ENCODE peak calls at places on chromosomes 3 and 15, in six cellular contexts. A is PC-3; X is Panc1; M is activated CD4-positive, alpha-beta T cell treated with anti-CD3 and anti-CD28 coated beads for 36 hours; S is SK-N-SH treated with all-trans-retinoic acid at 6 μM for 48 hours; K is activated T-cell treated with anti-CD3 and anti-CD28 coated beads, Interleukin-2, amount 50 U/mL, for 4 hours. C is an unnamed sample.

GRCh38 chr15:36966704-36967103 is 133.6 kb downstream of the MEIS2 start:
- ATAC-seq in A (no peak), X (no peak), M (no peak), K (no peak), S (no peak), C (no peak)

GRCh38 chr3:11847607-11848006 is 922 bp upstream of the TAMM41 start:
- ATAC-seq in M (no peak), K (no peak), S (no peak), A (peak), X (no peak), C (no peak)

GRCh38 chr3:114469070-114469469 is 175.2 kb downstream of the TIGIT start:
- ATAC-seq in M (no peak), S (no peak), K (no peak), A (no peak), X (no peak), C (no peak)

GRCh38 chr15:41435037-41435786 is 18.3 kb downstream of the RTF1 start:
- ATAC-seq in X (no peak), M (no peak), K (no peak), A (peak), S (no peak), C (no peak)

GRCh38 chr3:69762790-69763229 is 23.5 kb downstream of the MITF start:
- ATAC-seq in S (no peak), K (no peak), A (peak), X (peak), M (no peak), C (no peak)

GRCh38 chr3:170355738-170356595 is 1.5 kb upstream of the SKIL start:
- ATAC-seq in K (no peak), A (no peak), S (peak), X (no peak), M (no peak), C (no peak)

GRCh38 chr3:16456784-16457415 is 56.6 kb downstream of the RFTN1 start:
- ATAC-seq in X (no peak), M (peak), S (no peak), A (peak), K (peak), C (peak)

GRCh38 chr3:123394391-123395022 is 54.4 kb downstream of the ADCY5 start:
- ATAC-seq in M (no peak), A (no peak), S (no peak), K (no peak), X (no peak), C (no peak)

GRCh38 chr3:53194218-53195065 is 33.4 kb downstream of the PRKCD start:
- ATAC-seq in A (peak), M (no peak), X (no peak), S (peak), K (no peak), C (peak)

GRCh38 chr3:187290561-187290960 is 976 bp downstream of the MASP1 start:
- ATAC-seq in K (no peak), M (no peak), A (no peak), X (no peak), S (no peak), C (no peak)

GRCh38 chr3:29796808-29797207 is 515.9 kb downstream of the RBMS3 start:
- ATAC-seq in K (no peak), M (no peak), A (no peak), S (no peak), X (no peak), C (no peak)

GRCh38 chr3:52724511-52724910 is 18.6 kb downstream of the SPCS1 start:
- ATAC-seq in M (no peak), A (no peak), K (no peak), S (no peak), X (no peak), C (no peak)

GRCh38 chr3:197364410-197365071 is 66.1 kb upstream of the DLG1 start:
- ATAC-seq in S (no peak), X (no peak), M (no peak), A (no peak), K (no peak), C (peak)

GRCh38 chr3:141379250-141379872 is 11.1 kb downstream of the ZBTB38 start:
- ATAC-seq in S (no peak), X (no peak), M (peak), A (no peak), K (peak), C (peak)

GRCh38 chr3:43206632-43207031 is 79.7 kb upstream of the SNRK start:
- ATAC-seq in X (no peak), S (no peak), A (no peak), K (no peak), M (no peak), C (no peak)

GRCh38 chr3:17552351-17552750 is 190.1 kb downstream of the TBC1D5 start:
- ATAC-seq in A (no peak), M (no peak), K (no peak), S (no peak), X (no peak), C (no peak)

GRCh38 chr3:13235079-13235478 is 161.8 kb upstream of the IQSEC1 start:
- ATAC-seq in A (peak), X (no peak), M (no peak), K (no peak), S (no peak), C (no peak)

GRCh38 chr3:64133991-64134390 is 91.3 kb downstream of the PRICKLE2 start:
- ATAC-seq in A (no peak), K (no peak), X (no peak), M (no peak), S (no peak), C (no peak)

GRCh38 chr15:82128401-82129143 is 82.8 kb upstream of the MEX3B start:
- ATAC-seq in S (no peak), A (no peak), X (no peak), K (no peak), M (no peak), C (no peak)

GRCh38 chr3:150751781-150752263 is 11.1 kb downstream of the SIAH2 start:
- ATAC-seq in X (no peak), A (peak), M (peak), S (no peak), K (no peak), C (peak)